ENCODE peak calls at places on chromosomes 13 and 19, in six cellular contexts. One of them, this sample, is unnamed.

GRCh38 chr19:40831502-40832430 is 18.5 kb downstream of the CYP2A6 start:
- DNase-seq in endothelial cell of umbilical vein: no peak
- DNase-seq in effector memory CD4-positive, alpha-beta T cell: no peak
- DNase-seq in CD8-positive, alpha-beta memory T cell: no peak
- DNase-seq in heart right ventricle: no peak
- DNase-seq in neural progenitor cell: no peak
- DNase-seq in this sample: peak; percentile 92

GRCh38 chr13:24176351-24177101 is 16.0 kb downstream of the SPATA13 start:
- DNase-seq in endothelial cell of umbilical vein: peak; percentile 88
- DNase-seq in effector memory CD4-positive, alpha-beta T cell: no peak
- DNase-seq in CD8-positive, alpha-beta memory T cell: no peak
- DNase-seq in heart right ventricle: no peak
- DNase-seq in neural progenitor cell: no peak
- DNase-seq in this sample: no peak

GRCh38 chr13:33213797-33214196 is 71.8 kb downstream of the STARD13 start:
- DNase-seq in endothelial cell of umbilical vein: no peak
- DNase-seq in effector memory CD4-positive, alpha-beta T cell: no peak
- DNase-seq in CD8-positive, alpha-beta memory T cell: no peak
- DNase-seq in heart right ventricle: no peak
- DNase-seq in neural progenitor cell: peak; percentile 65
- DNase-seq in this sample: no peak

GRCh38 chr13:48571121-48571901 is 38.4 kb upstream of the RCBTB2 start:
- DNase-seq in endothelial cell of umbilical vein: peak; percentile 45
- DNase-seq in effector memory CD4-positive, alpha-beta T cell: no peak
- DNase-seq in CD8-positive, alpha-beta memory T cell: no peak
- DNase-seq in heart right ventricle: peak; percentile 59
- DNase-seq in neural progenitor cell: no peak
- DNase-seq in this sample: peak; percentile 58

GRCh38 chr13:71210861-71211260 is 656.1 kb downstream of the DACH1 start:
- DNase-seq in endothelial cell of umbilical vein: peak; percentile 82
- DNase-seq in effector memory CD4-positive, alpha-beta T cell: no peak
- DNase-seq in CD8-positive, alpha-beta memory T cell: no peak
- DNase-seq in heart right ventricle: no peak
- DNase-seq in neural progenitor cell: no peak
- DNase-seq in this sample: no peak

GRCh38 chr13:70568571-70568970 is 460.3 kb upstream of the KLHL1 start:
- DNase-seq in endothelial cell of umbilical vein: peak; percentile 68
- DNase-seq in effector memory CD4-positive, alpha-beta T cell: no peak
- DNase-seq in CD8-positive, alpha-beta memory T cell: no peak
- DNase-seq in heart right ventricle: no peak
- DNase-seq in neural progenitor cell: peak; percentile 53
- DNase-seq in this sample: no peak

GRCh38 chr13:50715402-50716146 is 127.9 kb downstream of the DLEU7 start:
- DNase-seq in endothelial cell of umbilical vein: no peak
- DNase-seq in effector memory CD4-positive, alpha-beta T cell: no peak
- DNase-seq in CD8-positive, alpha-beta memory T cell: no peak
- DNase-seq in heart right ventricle: peak; percentile 40
- DNase-seq in neural progenitor cell: no peak
- DNase-seq in this sample: no peak

GRCh38 chr19:17328517-17329060 is 6.1 kb downstream of the ANO8 start:
- DNase-seq in endothelial cell of umbilical vein: no peak
- DNase-seq in effector memory CD4-positive, alpha-beta T cell: no peak
- DNase-seq in CD8-positive, alpha-beta memory T cell: peak; percentile 40
- DNase-seq in heart right ventricle: no peak
- DNase-seq in neural progenitor cell: peak; percentile 60
- DNase-seq in this sample: peak; percentile 76

GRCh38 chr13:107025991-107026390 is 458.1 kb upstream of the ARGLU1 start:
- DNase-seq in endothelial cell of umbilical vein: no peak
- DNase-seq in effector memory CD4-positive, alpha-beta T cell: no peak
- DNase-seq in CD8-positive, alpha-beta memory T cell: no peak
- DNase-seq in heart right ventricle: peak; percentile 66
- DNase-seq in neural progenitor cell: no peak
- DNase-seq in this sample: no peak

GRCh38 chr13:92187378-92187989 is 789.1 kb downstream of the GPC5 start:
- DNase-seq in endothelial cell of umbilical vein: peak; percentile 10
- DNase-seq in effector memory CD4-positive, alpha-beta T cell: no peak
- DNase-seq in CD8-positive, alpha-beta memory T cell: no peak
- DNase-seq in heart right ventricle: no peak
- DNase-seq in neural progenitor cell: peak; percentile 52
- DNase-seq in this sample: peak; percentile 19

GRCh38 chr19:56253737-56254136 is 18.8 kb upstream of the EDDM13 start:
- DNase-seq in endothelial cell of umbilical vein: peak; percentile 58
- DNase-seq in effector memory CD4-positive, alpha-beta T cell: no peak
- DNase-seq in CD8-positive, alpha-beta memory T cell: no peak
- DNase-seq in heart right ventricle: no peak
- DNase-seq in neural progenitor cell: peak; percentile 56
- DNase-seq in this sample: peak; percentile 57

GRCh38 chr13:33236021-33236420 is 49.5 kb downstream of the STARD13 start:
- DNase-seq in endothelial cell of umbilical vein: peak; percentile 59
- DNase-seq in effector memory CD4-positive, alpha-beta T cell: no peak
- DNase-seq in CD8-positive, alpha-beta memory T cell: no peak
- DNase-seq in heart right ventricle: no peak
- DNase-seq in neural progenitor cell: no peak
- DNase-seq in this sample: peak; percentile 80

GRCh38 chr13:60931858-60932546 is 483.6 kb downstream of the PCDH20 start:
- DNase-seq in endothelial cell of umbilical vein: peak; percentile 20
- DNase-seq in effector memory CD4-positive, alpha-beta T cell: no peak
- DNase-seq in CD8-positive, alpha-beta memory T cell: no peak
- DNase-seq in heart right ventricle: no peak
- DNase-seq in neural progenitor cell: no peak
- DNase-seq in this sample: no peak

GRCh38 chr13:114109646-114110045 is 22.8 kb downstream of the RASA3 start:
- DNase-seq in endothelial cell of umbilical vein: no peak
- DNase-seq in effector memory CD4-positive, alpha-beta T cell: no peak
- DNase-seq in CD8-positive, alpha-beta memory T cell: no peak
- DNase-seq in heart right ventricle: no peak
- DNase-seq in neural progenitor cell: peak; percentile 39
- DNase-seq in this sample: peak; percentile 41

DNA sequence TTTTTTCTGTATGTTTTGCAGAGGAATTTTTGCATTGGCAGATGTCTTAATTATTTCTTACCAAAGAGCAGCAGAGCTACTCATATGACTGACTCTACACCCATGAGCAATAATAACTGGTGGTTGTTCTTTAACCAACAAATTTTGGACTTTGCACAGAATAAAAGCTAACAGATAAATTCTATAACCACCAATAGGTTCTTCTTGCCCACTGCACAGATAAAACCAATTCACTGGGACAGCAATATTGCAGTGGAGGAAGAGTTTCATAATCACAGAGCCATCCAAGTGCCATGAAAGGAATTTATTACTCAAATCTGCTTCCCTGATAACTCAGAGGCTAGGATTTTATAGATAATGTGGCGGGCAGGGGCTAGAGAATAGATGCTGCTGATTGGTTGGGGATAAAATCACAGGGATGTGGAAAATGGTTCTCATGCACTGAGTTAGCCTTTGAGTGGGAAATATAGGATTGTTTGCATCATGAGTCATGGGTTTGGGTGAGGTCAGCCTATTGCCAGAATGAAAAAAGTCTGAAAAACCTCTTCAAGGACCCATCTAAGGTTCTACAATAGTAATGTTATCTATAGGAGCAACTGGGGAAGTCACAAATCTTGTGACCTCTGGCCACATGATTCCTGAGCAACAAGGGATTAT is 104.3 kb upstream of the PCDH17 start:
- DNase-seq in endothelial cell of umbilical vein: no peak
- DNase-seq in effector memory CD4-positive, alpha-beta T cell: no peak
- DNase-seq in CD8-positive, alpha-beta memory T cell: no peak
- DNase-seq in heart right ventricle: no peak
- DNase-seq in neural progenitor cell: no peak
- DNase-seq in this sample: no peak
- H3K27me3 ChIP-seq in endothelial cell of umbilical vein: no peaks in the 10 kb centered on the region
- H3K27me3 ChIP-seq in effector memory CD4-positive, alpha-beta T cell: no peaks in the 10 kb centered on the region
- H3K27me3 ChIP-seq in CD8-positive, alpha-beta memory T cell: no peaks in the 10 kb centered on the region
- H3K27me3 ChIP-seq in heart right ventricle: no peaks in the 10 kb centered on the region
- H3K27me3 ChIP-seq in neural progenitor cell: no peaks in the 10 kb centered on the region
- H3K27me3 ChIP-seq in this sample: no peaks in the 10 kb centered on the region

DNA sequence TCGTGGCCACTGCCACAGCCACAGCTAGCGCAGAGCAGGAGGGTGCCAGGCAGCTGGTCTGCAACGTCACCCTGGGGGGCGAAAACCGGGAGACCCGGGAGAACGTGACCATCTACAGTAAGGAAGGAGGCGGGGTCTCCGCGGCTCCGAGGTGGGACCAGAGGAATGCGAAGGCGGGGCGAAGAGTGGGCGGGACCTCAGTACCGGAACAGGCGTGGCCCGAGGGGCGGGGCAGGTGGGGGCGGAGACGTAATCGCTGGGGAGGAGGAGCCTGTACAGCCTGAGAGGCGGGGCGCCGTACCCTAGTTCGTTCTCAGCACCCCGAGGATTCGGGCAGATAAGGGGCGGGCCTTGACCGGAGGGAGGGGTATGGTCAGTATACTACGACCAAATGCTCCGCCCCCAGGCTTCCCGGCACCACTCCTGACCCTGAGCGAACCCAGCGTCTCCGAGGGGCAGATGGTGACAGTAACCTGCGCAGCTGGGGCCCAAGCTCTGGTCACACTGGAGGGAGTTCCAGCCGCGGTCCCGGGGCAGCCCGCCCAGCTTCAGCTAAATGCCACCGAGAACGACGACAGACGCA is 2.5 kb downstream of the ICAM5 start:
- DNase-seq in endothelial cell of umbilical vein: peak; percentile 48
- DNase-seq in effector memory CD4-positive, alpha-beta T cell: peak; percentile 59
- DNase-seq in CD8-positive, alpha-beta memory T cell: peak; percentile 61
- DNase-seq in heart right ventricle: peak; percentile 66
- DNase-seq in neural progenitor cell: peak; percentile 93
- DNase-seq in this sample: peak; percentile 90
- H3K27me3 ChIP-seq in endothelial cell of umbilical vein: peaks cover 71% of the 10 kb centered on the region
- H3K27me3 ChIP-seq in effector memory CD4-positive, alpha-beta T cell: peaks cover 78% of the 10 kb centered on the region
- H3K27me3 ChIP-seq in CD8-positive, alpha-beta memory T cell: peaks cover 61% of the 10 kb centered on the region
- H3K27me3 ChIP-seq in heart right ventricle: peaks cover 98% of the 10 kb centered on the region
- H3K27me3 ChIP-seq in neural progenitor cell: peaks cover 100% of the 10 kb centered on the region
- H3K27me3 ChIP-seq in this sample: peaks cover 95% of the 10 kb centered on the region

DNA sequence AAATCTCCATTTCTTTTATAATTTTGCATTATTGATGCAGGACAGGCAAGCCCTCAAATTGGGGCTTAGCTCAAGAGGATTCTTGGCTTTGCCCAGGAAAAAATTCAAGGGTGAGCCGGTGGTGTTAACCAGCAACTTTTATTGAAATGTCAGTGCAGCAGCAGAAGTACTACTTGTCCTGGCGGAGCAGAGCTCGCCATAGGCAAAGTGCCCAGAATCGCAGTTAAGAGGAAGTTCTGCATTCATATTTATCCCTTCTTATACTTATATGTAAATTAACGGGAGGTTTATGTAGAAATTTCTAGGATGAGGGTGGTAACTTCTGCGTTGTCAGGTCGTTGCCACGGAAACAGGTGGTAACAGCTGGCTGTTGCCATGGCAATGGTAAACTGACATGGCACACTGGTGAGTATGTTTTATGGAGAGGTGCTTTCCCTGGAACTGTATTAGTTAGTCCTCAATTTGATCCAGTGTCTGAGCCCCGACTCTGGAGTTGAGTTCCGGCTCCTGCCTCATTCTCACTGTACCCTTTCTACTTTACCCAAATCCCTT is 2494.8 kb upstream of the PCDH20 start:
- DNase-seq in endothelial cell of umbilical vein: peak; percentile 3
- DNase-seq in effector memory CD4-positive, alpha-beta T cell: no peak
- DNase-seq in CD8-positive, alpha-beta memory T cell: no peak
- DNase-seq in heart right ventricle: no peak
- DNase-seq in neural progenitor cell: peak; percentile 66
- DNase-seq in this sample: no peak
- H3K27me3 ChIP-seq in endothelial cell of umbilical vein: no peaks in the 10 kb centered on the region
- H3K27me3 ChIP-seq in effector memory CD4-positive, alpha-beta T cell: no peaks in the 10 kb centered on the region
- H3K27me3 ChIP-seq in CD8-positive, alpha-beta memory T cell: no peaks in the 10 kb centered on the region
- H3K27me3 ChIP-seq in heart right ventricle: no peaks in the 10 kb centered on the region
- H3K27me3 ChIP-seq in neural progenitor cell: no peaks in the 10 kb centered on the region
- H3K27me3 ChIP-seq in this sample: no peaks in the 10 kb centered on the region

GRCh38 chr19:47405854-47406417 is 13.4 kb downstream of the MEIS3 start:
- DNase-seq in endothelial cell of umbilical vein: no peak
- DNase-seq in effector memory CD4-positive, alpha-beta T cell: no peak
- DNase-seq in CD8-positive, alpha-beta memory T cell: no peak
- DNase-seq in heart right ventricle: no peak
- DNase-seq in neural progenitor cell: no peak
- DNase-seq in this sample: peak; percentile 63

GRCh38 chr19:47404334-47405196 is 14.8 kb downstream of the MEIS3 start:
- DNase-seq in endothelial cell of umbilical vein: no peak
- DNase-seq in effector memory CD4-positive, alpha-beta T cell: no peak
- DNase-seq in CD8-positive, alpha-beta memory T cell: no peak
- DNase-seq in heart right ventricle: no peak
- DNase-seq in neural progenitor cell: no peak
- DNase-seq in this sample: peak; percentile 84

GRCh38 chr19:47405197-47405550 is 14.2 kb downstream of the MEIS3 start:
- DNase-seq in endothelial cell of umbilical vein: no peak
- DNase-seq in effector memory CD4-positive, alpha-beta T cell: no peak
- DNase-seq in CD8-positive, alpha-beta memory T cell: no peak
- DNase-seq in heart right ventricle: no peak
- DNase-seq in neural progenitor cell: no peak
- DNase-seq in this sample: peak; percentile 25

GRCh38 chr19:47399198-47399597 is 20.1 kb downstream of the MEIS3 start:
- DNase-seq in endothelial cell of umbilical vein: no peak
- DNase-seq in effector memory CD4-positive, alpha-beta T cell: no peak
- DNase-seq in CD8-positive, alpha-beta memory T cell: no peak
- DNase-seq in heart right ventricle: no peak
- DNase-seq in neural progenitor cell: no peak
- DNase-seq in this sample: no peak

GRCh38 chr19:47402504-47402903 is 16.8 kb downstream of the MEIS3 start:
- DNase-seq in endothelial cell of umbilical vein: no peak
- DNase-seq in effector memory CD4-positive, alpha-beta T cell: no peak
- DNase-seq in CD8-positive, alpha-beta memory T cell: no peak
- DNase-seq in heart right ventricle: no peak
- DNase-seq in neural progenitor cell: no peak
- DNase-seq in this sample: peak; percentile 62
- H3K27me3 ChIP-seq in endothelial cell of umbilical vein: peaks cover 6% of the 10 kb centered on the region
- H3K27me3 ChIP-seq in effector memory CD4-positive, alpha-beta T cell: peaks cover 13% of the 10 kb centered on the region
- H3K27me3 ChIP-seq in CD8-positive, alpha-beta memory T cell: peaks cover 17% of the 10 kb centered on the region
- H3K27me3 ChIP-seq in heart right ventricle: peaks cover 34% of the 10 kb centered on the region
- H3K27me3 ChIP-seq in neural progenitor cell: peaks cover 3% of the 10 kb centered on the region
- H3K27me3 ChIP-seq in this sample: peaks cover 3% of the 10 kb centered on the region

GRCh38 chr19:8149261-8150094 is at the start of gene FBN3:
- DNase-seq in endothelial cell of umbilical vein: no peak
- DNase-seq in effector memory CD4-positive, alpha-beta T cell: no peak
- DNase-seq in CD8-positive, alpha-beta memory T cell: no peak
- DNase-seq in heart right ventricle: no peak
- DNase-seq in neural progenitor cell: peak; percentile 83
- DNase-seq in this sample: peak; percentile 43

GRCh38 chr19:8148410-8149231 is 771 bp downstream of the FBN3 start:
- DNase-seq in endothelial cell of umbilical vein: no peak
- DNase-seq in effector memory CD4-positive, alpha-beta T cell: no peak
- DNase-seq in CD8-positive, alpha-beta memory T cell: no peak
- DNase-seq in heart right ventricle: no peak
- DNase-seq in neural progenitor cell: peak; percentile 85
- DNase-seq in this sample: peak; percentile 82

GRCh38 chr19:8147579-8147978 is 1.8 kb downstream of the FBN3 start:
- DNase-seq in endothelial cell of umbilical vein: no peak
- DNase-seq in effector memory CD4-positive, alpha-beta T cell: no peak
- DNase-seq in CD8-positive, alpha-beta memory T cell: no peak
- DNase-seq in heart right ventricle: no peak
- DNase-seq in neural progenitor cell: no peak
- DNase-seq in this sample: peak; percentile 55

GRCh38 chr19:8146877-8147575 is 2.4 kb downstream of the FBN3 start:
- DNase-seq in endothelial cell of umbilical vein: no peak
- DNase-seq in effector memory CD4-positive, alpha-beta T cell: no peak
- DNase-seq in CD8-positive, alpha-beta memory T cell: no peak
- DNase-seq in heart right ventricle: no peak
- DNase-seq in neural progenitor cell: no peak
- DNase-seq in this sample: peak; percentile 76

DNA sequence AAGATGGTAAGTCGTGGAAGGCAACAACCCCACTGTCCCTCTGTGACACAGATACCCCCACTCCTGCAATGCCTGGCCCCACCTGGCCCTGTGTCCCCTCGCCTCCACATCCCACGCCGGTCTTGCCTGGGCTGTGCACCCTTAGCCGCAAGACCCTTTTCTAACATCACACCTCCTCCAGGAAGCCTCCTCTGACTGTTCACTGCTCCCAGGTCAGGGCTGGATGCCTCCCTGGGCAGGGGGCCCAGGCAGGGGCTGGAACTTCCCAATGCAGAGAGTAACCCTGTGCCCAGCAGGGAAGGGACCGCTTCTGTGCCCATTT is 1.3 kb downstream of the FBN3 start:
- DNase-seq in endothelial cell of umbilical vein: no peak
- DNase-seq in effector memory CD4-positive, alpha-beta T cell: no peak
- DNase-seq in CD8-positive, alpha-beta memory T cell: no peak
- DNase-seq in heart right ventricle: no peak
- DNase-seq in neural progenitor cell: no peak
- DNase-seq in this sample: peak; percentile 53
- H3K27me3 ChIP-seq in endothelial cell of umbilical vein: peaks cover 19% of the 10 kb centered on the region
- H3K27me3 ChIP-seq in effector memory CD4-positive, alpha-beta T cell: peaks cover 21% of the 10 kb centered on the region
- H3K27me3 ChIP-seq in CD8-positive, alpha-beta memory T cell: peaks cover 17% of the 10 kb centered on the region
- H3K27me3 ChIP-seq in heart right ventricle: peaks cover 51% of the 10 kb centered on the region
- H3K27me3 ChIP-seq in neural progenitor cell: no peaks in the 10 kb centered on the region
- H3K27me3 ChIP-seq in this sample: peaks cover 35% of the 10 kb centered on the region